ENCODE peak calls at places on chromosomes 7 and 10, in five cellular contexts. One of them, this sample, is unnamed.

GRCh38 chr10:99537381-99538286 is 4.9 kb downstream of the NKX2-3 start:
- DNase-seq in fibroblast of lung: no peak
- DNase-seq in NCI-H1092: no peak
- DNase-seq in left ventricle myocardium inferior: no peak
- DNase-seq in RPMI7951: no peak
- DNase-seq in this sample: no peak

GRCh38 chr7:111137296-111138195 is 46.6 kb downstream of the LRRN3 start:
- DNase-seq in NCI-H1092: no peak
- DNase-seq in left ventricle myocardium inferior: no peak
- DNase-seq in RPMI7951: peak; percentile 72
- DNase-seq in fibroblast of lung: peak; percentile 8
- DNase-seq in this sample: peak; percentile 22

GRCh38 chr10:86354761-86355540 is 11.6 kb downstream of the GRID1 start:
- DNase-seq in RPMI7951: no peak
- DNase-seq in NCI-H1092: no peak
- DNase-seq in left ventricle myocardium inferior: no peak
- DNase-seq in fibroblast of lung: no peak
- DNase-seq in this sample: no peak

GRCh38 chr10:29501692-29502091 is 133.1 kb downstream of the SVIL start:
- DNase-seq in fibroblast of lung: peak; percentile 79
- DNase-seq in left ventricle myocardium inferior: no peak
- DNase-seq in NCI-H1092: no peak
- DNase-seq in RPMI7951: peak; percentile 97
- DNase-seq in this sample: peak; percentile 93

GRCh38 chr7:151408839-151409554 is 841 bp downstream of the WDR86 start:
- DNase-seq in RPMI7951: no peak
- DNase-seq in fibroblast of lung: no peak
- DNase-seq in left ventricle myocardium inferior: no peak
- DNase-seq in NCI-H1092: no peak
- DNase-seq in this sample: no peak

GRCh38 chr10:68202965-68203358 is 29.0 kb downstream of the ATOH7 start:
- DNase-seq in RPMI7951: peak; percentile 47
- DNase-seq in NCI-H1092: no peak
- DNase-seq in left ventricle myocardium inferior: no peak
- DNase-seq in fibroblast of lung: peak; percentile 5
- DNase-seq in this sample: no peak

GRCh38 chr10:69317175-69318086 is 39.1 kb downstream of the HK1 start:
- DNase-seq in NCI-H1092: no peak
- DNase-seq in fibroblast of lung: no peak
- DNase-seq in left ventricle myocardium inferior: no peak
- DNase-seq in RPMI7951: no peak
- DNase-seq in this sample: no peak

GRCh38 chr10:6401562-6402348 is 178.3 kb downstream of the PRKCQ start:
- DNase-seq in NCI-H1092: peak; percentile 62
- DNase-seq in RPMI7951: peak; percentile 92
- DNase-seq in left ventricle myocardium inferior: peak; percentile 54
- DNase-seq in fibroblast of lung: peak; percentile 92
- DNase-seq in this sample: peak; percentile 92

GRCh38 chr7:155193716-155194115 is 104.0 kb upstream of the INSIG1 start:
- DNase-seq in NCI-H1092: no peak
- DNase-seq in RPMI7951: no peak
- DNase-seq in fibroblast of lung: no peak
- DNase-seq in left ventricle myocardium inferior: no peak
- DNase-seq in this sample: no peak

GRCh38 chr7:5507026-5507425 is 83.4 kb upstream of the TNRC18 start:
- DNase-seq in fibroblast of lung: no peak
- DNase-seq in NCI-H1092: no peak
- DNase-seq in left ventricle myocardium inferior: no peak
- DNase-seq in RPMI7951: no peak
- DNase-seq in this sample: no peak

GRCh38 chr7:102404005-102404861 is 8.1 kb downstream of the PRKRIP1 start:
- DNase-seq in left ventricle myocardium inferior: no peak
- DNase-seq in fibroblast of lung: peak; percentile 49
- DNase-seq in NCI-H1092: peak; percentile 17
- DNase-seq in RPMI7951: peak; percentile 59
- DNase-seq in this sample: peak; percentile 63